ENCODE peak calls at places on chromosomes 12 and 14, in nine cellular contexts. One of them, this sample, is unnamed.

GRCh38 chr12:51403744-51404143 is 12.5 kb upstream of the GALNT6 start:
- DNase-seq in testis: peak
- DNase-seq in NCI-H524: no peak
- DNase-seq in H7: no peak
- DNase-seq in prostate gland: no peak
- DNase-seq in stimulated activated CD8-positive, alpha-beta memory T cell treated with anti-CD3 and anti-CD28 coated beads, Interleukin-7, amount 100 ng/mL, for 1 hour: no peak
- DNase-seq in H54: no peak
- DNase-seq in Jurkat, Clone E6-1: no peak
- DNase-seq in NCI-H226: no peak
- DNase-seq in this sample: peak

GRCh38 chr12:28507055-28507454 is 316.8 kb downstream of the CCDC91 start:
- DNase-seq in NCI-H226: peak
- DNase-seq in H54: no peak
- DNase-seq in NCI-H524: peak
- DNase-seq in Jurkat, Clone E6-1: no peak
- DNase-seq in prostate gland: no peak
- DNase-seq in H7: no peak
- DNase-seq in testis: no peak
- DNase-seq in stimulated activated CD8-positive, alpha-beta memory T cell treated with anti-CD3 and anti-CD28 coated beads, Interleukin-7, amount 100 ng/mL, for 1 hour: no peak
- DNase-seq in this sample: no peak

GRCh38 chr14:104394606-104394910 is 185.0 kb upstream of the C14orf180 start:
- DNase-seq in testis: no peak
- DNase-seq in H7: peak
- DNase-seq in NCI-H524: no peak
- DNase-seq in NCI-H226: no peak
- DNase-seq in stimulated activated CD8-positive, alpha-beta memory T cell treated with anti-CD3 and anti-CD28 coated beads, Interleukin-7, amount 100 ng/mL, for 1 hour: no peak
- DNase-seq in prostate gland: no peak
- DNase-seq in H54: no peak
- DNase-seq in Jurkat, Clone E6-1: no peak
- DNase-seq in this sample: peak

GRCh38 chr14:60532442-60532841 is 23.5 kb downstream of the SIX6 start:
- DNase-seq in NCI-H524: no peak
- DNase-seq in prostate gland: no peak
- DNase-seq in NCI-H226: no peak
- DNase-seq in stimulated activated CD8-positive, alpha-beta memory T cell treated with anti-CD3 and anti-CD28 coated beads, Interleukin-7, amount 100 ng/mL, for 1 hour: no peak
- DNase-seq in Jurkat, Clone E6-1: no peak
- DNase-seq in testis: no peak
- DNase-seq in H54: no peak
- DNase-seq in H7: no peak
- DNase-seq in this sample: no peak

GRCh38 chr12:22321620-22322019 is 12.9 kb downstream of the ST8SIA1 start:
- DNase-seq in NCI-H226: peak
- DNase-seq in H54: no peak
- DNase-seq in H7: no peak
- DNase-seq in testis: no peak
- DNase-seq in NCI-H524: no peak
- DNase-seq in Jurkat, Clone E6-1: no peak
- DNase-seq in stimulated activated CD8-positive, alpha-beta memory T cell treated with anti-CD3 and anti-CD28 coated beads, Interleukin-7, amount 100 ng/mL, for 1 hour: no peak
- DNase-seq in prostate gland: no peak
- DNase-seq in this sample: peak

GRCh38 chr12:30882706-30883105 is 43.8 kb upstream of the TSPAN11 start:
- DNase-seq in testis: no peak
- DNase-seq in prostate gland: no peak
- DNase-seq in H7: no peak
- DNase-seq in NCI-H226: no peak
- DNase-seq in Jurkat, Clone E6-1: no peak
- DNase-seq in H54: no peak
- DNase-seq in NCI-H524: no peak
- DNase-seq in stimulated activated CD8-positive, alpha-beta memory T cell treated with anti-CD3 and anti-CD28 coated beads, Interleukin-7, amount 100 ng/mL, for 1 hour: no peak
- DNase-seq in this sample: no peak

GRCh38 chr14:67883717-67884116 is 64.1 kb downstream of the RAD51B start:
- DNase-seq in H54: no peak
- DNase-seq in stimulated activated CD8-positive, alpha-beta memory T cell treated with anti-CD3 and anti-CD28 coated beads, Interleukin-7, amount 100 ng/mL, for 1 hour: no peak
- DNase-seq in NCI-H226: no peak
- DNase-seq in H7: no peak
- DNase-seq in NCI-H524: no peak
- DNase-seq in Jurkat, Clone E6-1: no peak
- DNase-seq in prostate gland: no peak
- DNase-seq in testis: no peak
- DNase-seq in this sample: no peak

GRCh38 chr12:20946732-20947131 is 136.2 kb downstream of the SLCO1B3 start:
- DNase-seq in stimulated activated CD8-positive, alpha-beta memory T cell treated with anti-CD3 and anti-CD28 coated beads, Interleukin-7, amount 100 ng/mL, for 1 hour: no peak
- DNase-seq in testis: peak
- DNase-seq in NCI-H226: no peak
- DNase-seq in Jurkat, Clone E6-1: peak
- DNase-seq in H7: peak
- DNase-seq in NCI-H524: peak
- DNase-seq in prostate gland: no peak
- DNase-seq in H54: no peak
- DNase-seq in this sample: peak

GRCh38 chr14:89444044-89444443 is 27.0 kb upstream of the FOXN3 start:
- DNase-seq in prostate gland: no peak
- DNase-seq in NCI-H524: no peak
- DNase-seq in testis: no peak
- DNase-seq in NCI-H226: no peak
- DNase-seq in H54: no peak
- DNase-seq in stimulated activated CD8-positive, alpha-beta memory T cell treated with anti-CD3 and anti-CD28 coated beads, Interleukin-7, amount 100 ng/mL, for 1 hour: no peak
- DNase-seq in Jurkat, Clone E6-1: no peak
- DNase-seq in H7: no peak
- DNase-seq in this sample: no peak

GRCh38 chr12:122423258-122424165 is 1.0 kb upstream of the CLIP1 start:
- DNase-seq in prostate gland: no peak
- DNase-seq in NCI-H524: peak
- DNase-seq in H7: peak
- DNase-seq in H54: no peak
- DNase-seq in testis: peak
- DNase-seq in stimulated activated CD8-positive, alpha-beta memory T cell treated with anti-CD3 and anti-CD28 coated beads, Interleukin-7, amount 100 ng/mL, for 1 hour: no peak
- DNase-seq in Jurkat, Clone E6-1: no peak
- DNase-seq in NCI-H226: peak
- DNase-seq in this sample: peak

GRCh38 chr12:67096533-67097318 is 172.4 kb upstream of the CAND1 start:
- DNase-seq in Jurkat, Clone E6-1: no peak
- DNase-seq in H7: no peak
- DNase-seq in testis: no peak
- DNase-seq in prostate gland: no peak
- DNase-seq in H54: no peak
- DNase-seq in NCI-H524: no peak
- DNase-seq in stimulated activated CD8-positive, alpha-beta memory T cell treated with anti-CD3 and anti-CD28 coated beads, Interleukin-7, amount 100 ng/mL, for 1 hour: no peak
- DNase-seq in NCI-H226: peak
- DNase-seq in this sample: no peak

GRCh38 chr14:55430024-55430690 is 10.3 kb downstream of the TBPL2 start:
- DNase-seq in prostate gland: peak
- DNase-seq in Jurkat, Clone E6-1: peak
- DNase-seq in stimulated activated CD8-positive, alpha-beta memory T cell treated with anti-CD3 and anti-CD28 coated beads, Interleukin-7, amount 100 ng/mL, for 1 hour: no peak
- DNase-seq in NCI-H226: peak
- DNase-seq in testis: peak
- DNase-seq in NCI-H524: peak
- DNase-seq in H7: peak
- DNase-seq in H54: peak
- DNase-seq in this sample: no peak

GRCh38 chr12:27179399-27180214 is 64.5 kb upstream of the STK38L start:
- DNase-seq in H54: peak
- DNase-seq in stimulated activated CD8-positive, alpha-beta memory T cell treated with anti-CD3 and anti-CD28 coated beads, Interleukin-7, amount 100 ng/mL, for 1 hour: no peak
- DNase-seq in Jurkat, Clone E6-1: peak
- DNase-seq in NCI-H524: no peak
- DNase-seq in prostate gland: peak
- DNase-seq in H7: no peak
- DNase-seq in testis: no peak
- DNase-seq in NCI-H226: peak
- DNase-seq in this sample: peak

This sample was measured in islet precursor cell.